ENCODE peak calls at places on chromosome 6, in nine cellular contexts. One of them, this sample, is unnamed.

GRCh38 chr6:31822038-31822821 is 5.3 kb upstream of the HSPA1B start:
- DNase-seq in hepatocyte: peak
- DNase-seq in iris pigment epithelial cell: peak
- DNase-seq in Daoy: peak
- DNase-seq in ELR: peak
- DNase-seq in mucosa of gallbladder: peak
- DNase-seq in GM20000: peak
- DNase-seq in T-helper 2 cell: peak
- DNase-seq in heart right ventricle: peak
- DNase-seq in this sample: peak

GRCh38 chr6:142326539-142326938 is 24.7 kb downstream of the ADGRG6 start:
- DNase-seq in iris pigment epithelial cell: no peak
- DNase-seq in ELR: no peak
- DNase-seq in Daoy: peak
- DNase-seq in heart right ventricle: no peak
- DNase-seq in GM20000: no peak
- DNase-seq in hepatocyte: no peak
- DNase-seq in mucosa of gallbladder: no peak
- DNase-seq in T-helper 2 cell: no peak
- DNase-seq in this sample: no peak

GRCh38 chr6:138897031-138897430 is 91.0 kb downstream of the REPS1 start:
- DNase-seq in iris pigment epithelial cell: no peak
- DNase-seq in ELR: no peak
- DNase-seq in GM20000: no peak
- DNase-seq in T-helper 2 cell: no peak
- DNase-seq in Daoy: no peak
- DNase-seq in heart right ventricle: no peak
- DNase-seq in mucosa of gallbladder: no peak
- DNase-seq in hepatocyte: no peak
- DNase-seq in this sample: no peak

GRCh38 chr6:157518399-157519250 is 137.6 kb downstream of the ZDHHC14 start:
- DNase-seq in heart right ventricle: peak
- DNase-seq in GM20000: no peak
- DNase-seq in iris pigment epithelial cell: no peak
- DNase-seq in mucosa of gallbladder: peak
- DNase-seq in T-helper 2 cell: no peak
- DNase-seq in hepatocyte: no peak
- DNase-seq in Daoy: no peak
- DNase-seq in ELR: no peak
- DNase-seq in this sample: peak

GRCh38 chr6:154566866-154567265 is 56.4 kb upstream of the CNKSR3 start:
- DNase-seq in heart right ventricle: no peak
- DNase-seq in GM20000: no peak
- DNase-seq in iris pigment epithelial cell: no peak
- DNase-seq in mucosa of gallbladder: no peak
- DNase-seq in ELR: no peak
- DNase-seq in Daoy: no peak
- DNase-seq in hepatocyte: no peak
- DNase-seq in T-helper 2 cell: no peak
- DNase-seq in this sample: no peak

GRCh38 chr6:156846845-156847599 is 69.8 kb downstream of the ARID1B start:
- DNase-seq in T-helper 2 cell: no peak
- DNase-seq in mucosa of gallbladder: no peak
- DNase-seq in iris pigment epithelial cell: no peak
- DNase-seq in ELR: no peak
- DNase-seq in GM20000: no peak
- DNase-seq in heart right ventricle: no peak
- DNase-seq in Daoy: no peak
- DNase-seq in hepatocyte: no peak
- DNase-seq in this sample: no peak

GRCh38 chr6:13953061-13953705 is 28.4 kb downstream of the RNF182 start:
- DNase-seq in hepatocyte: no peak
- DNase-seq in T-helper 2 cell: no peak
- DNase-seq in iris pigment epithelial cell: peak
- DNase-seq in ELR: peak
- DNase-seq in heart right ventricle: no peak
- DNase-seq in GM20000: no peak
- DNase-seq in Daoy: peak
- DNase-seq in mucosa of gallbladder: no peak
- DNase-seq in this sample: peak

GRCh38 chr6:136754820-136755219 is 37.5 kb downstream of the MAP3K5 start:
- DNase-seq in hepatocyte: no peak
- DNase-seq in Daoy: no peak
- DNase-seq in iris pigment epithelial cell: no peak
- DNase-seq in T-helper 2 cell: no peak
- DNase-seq in ELR: no peak
- DNase-seq in heart right ventricle: no peak
- DNase-seq in GM20000: no peak
- DNase-seq in mucosa of gallbladder: no peak
- DNase-seq in this sample: no peak

GRCh38 chr6:42128460-42129359 is 13.7 kb downstream of the C6orf132 start:
- DNase-seq in iris pigment epithelial cell: no peak
- DNase-seq in T-helper 2 cell: no peak
- DNase-seq in heart right ventricle: no peak
- DNase-seq in Daoy: no peak
- DNase-seq in ELR: no peak
- DNase-seq in mucosa of gallbladder: no peak
- DNase-seq in hepatocyte: no peak
- DNase-seq in GM20000: no peak
- DNase-seq in this sample: peak